ENCODE peak calls at places on chromosomes 6 and 20, in ten cellular contexts. One of them, this sample, is unnamed.

GRCh38 chr6:141403827-141404226 is 728.9 kb upstream of the GJE1 start:
- DNase-seq in T-helper 9 cell: no peak
- DNase-seq in HEK293T: no peak
- DNase-seq in Kasumi-1: no peak
- DNase-seq in ELF-1: no peak
- DNase-seq in dermis blood vessel endothelial cell: no peak
- DNase-seq in heart left ventricle: no peak
- DNase-seq in SK-N-SH: no peak
- DNase-seq in left ventricle myocardium superior: no peak
- DNase-seq in hippocampal formation: no peak
- DNase-seq in this sample: no peak

GRCh38 chr6:20092071-20092566 is 120.2 kb downstream of the MBOAT1 start:
- DNase-seq in T-helper 9 cell: no peak
- DNase-seq in HEK293T: peak; percentile 35
- DNase-seq in Kasumi-1: peak; percentile 74
- DNase-seq in ELF-1: peak; percentile 52
- DNase-seq in dermis blood vessel endothelial cell: peak; percentile 72
- DNase-seq in heart left ventricle: no peak
- DNase-seq in SK-N-SH: peak; percentile 36
- DNase-seq in left ventricle myocardium superior: no peak
- DNase-seq in hippocampal formation: no peak
- DNase-seq in this sample: peak; percentile 57

GRCh38 chr20:19973920-19974620 is 43.1 kb upstream of the NAA20 start:
- DNase-seq in T-helper 9 cell: no peak
- DNase-seq in HEK293T: no peak
- DNase-seq in Kasumi-1: peak; percentile 54
- DNase-seq in ELF-1: peak; percentile 43
- DNase-seq in dermis blood vessel endothelial cell: peak; percentile 17
- DNase-seq in heart left ventricle: peak; percentile 76
- DNase-seq in SK-N-SH: no peak
- DNase-seq in left ventricle myocardium superior: peak; percentile 78
- DNase-seq in hippocampal formation: peak; percentile 55
- DNase-seq in this sample: peak; percentile 17

GRCh38 chr6:2536451-2536850 is 214.3 kb downstream of the MYLK4 start:
- DNase-seq in T-helper 9 cell: no peak
- DNase-seq in HEK293T: no peak
- DNase-seq in Kasumi-1: no peak
- DNase-seq in ELF-1: no peak
- DNase-seq in dermis blood vessel endothelial cell: no peak
- DNase-seq in heart left ventricle: no peak
- DNase-seq in SK-N-SH: no peak
- DNase-seq in left ventricle myocardium superior: no peak
- DNase-seq in hippocampal formation: no peak
- DNase-seq in this sample: no peak

GRCh38 chr6:82057846-82058554 is 189.5 kb downstream of the IBTK start:
- DNase-seq in T-helper 9 cell: no peak
- DNase-seq in HEK293T: no peak
- DNase-seq in Kasumi-1: no peak
- DNase-seq in ELF-1: no peak
- DNase-seq in dermis blood vessel endothelial cell: peak; percentile 33
- DNase-seq in heart left ventricle: no peak
- DNase-seq in SK-N-SH: no peak
- DNase-seq in left ventricle myocardium superior: no peak
- DNase-seq in hippocampal formation: peak; percentile 15
- DNase-seq in this sample: no peak

GRCh38 chr6:166474721-166475565 is 92.2 kb upstream of the MPC1 start:
- DNase-seq in T-helper 9 cell: no peak
- DNase-seq in HEK293T: no peak
- DNase-seq in Kasumi-1: no peak
- DNase-seq in ELF-1: no peak
- DNase-seq in dermis blood vessel endothelial cell: no peak
- DNase-seq in heart left ventricle: no peak
- DNase-seq in SK-N-SH: no peak
- DNase-seq in left ventricle myocardium superior: no peak
- DNase-seq in hippocampal formation: no peak
- DNase-seq in this sample: no peak

GRCh38 chr20:4119854-4120209 is 104.5 kb upstream of the RNF24 start:
- DNase-seq in T-helper 9 cell: no peak
- DNase-seq in HEK293T: no peak
- DNase-seq in Kasumi-1: no peak
- DNase-seq in ELF-1: no peak
- DNase-seq in dermis blood vessel endothelial cell: peak; percentile 63
- DNase-seq in heart left ventricle: no peak
- DNase-seq in SK-N-SH: no peak
- DNase-seq in left ventricle myocardium superior: no peak
- DNase-seq in hippocampal formation: no peak
- DNase-seq in this sample: no peak

GRCh38 chr6:5442946-5443345 is 181.6 kb downstream of the FARS2 start:
- DNase-seq in T-helper 9 cell: no peak
- DNase-seq in HEK293T: no peak
- DNase-seq in Kasumi-1: no peak
- DNase-seq in ELF-1: no peak
- DNase-seq in dermis blood vessel endothelial cell: no peak
- DNase-seq in heart left ventricle: no peak
- DNase-seq in SK-N-SH: no peak
- DNase-seq in left ventricle myocardium superior: no peak
- DNase-seq in hippocampal formation: no peak
- DNase-seq in this sample: no peak

GRCh38 chr6:3490622-3490980 is 33.8 kb upstream of the SLC22A23 start:
- DNase-seq in T-helper 9 cell: no peak
- DNase-seq in HEK293T: no peak
- DNase-seq in Kasumi-1: no peak
- DNase-seq in ELF-1: no peak
- DNase-seq in dermis blood vessel endothelial cell: no peak
- DNase-seq in heart left ventricle: no peak
- DNase-seq in SK-N-SH: no peak
- DNase-seq in left ventricle myocardium superior: no peak
- DNase-seq in hippocampal formation: no peak
- DNase-seq in this sample: no peak

GRCh38 chr20:53157443-53158408 is 185.6 kb downstream of the TSHZ2 start:
- DNase-seq in T-helper 9 cell: peak; percentile 21
- DNase-seq in HEK293T: peak; percentile 57
- DNase-seq in Kasumi-1: peak; percentile 39
- DNase-seq in ELF-1: peak; percentile 83
- DNase-seq in dermis blood vessel endothelial cell: peak; percentile 59
- DNase-seq in heart left ventricle: no peak
- DNase-seq in SK-N-SH: no peak
- DNase-seq in left ventricle myocardium superior: peak; percentile 52
- DNase-seq in hippocampal formation: no peak
- DNase-seq in this sample: no peak

GRCh38 chr20:20368414-20369352 is 779 bp downstream of the INSM1 start:
- DNase-seq in T-helper 9 cell: no peak
- DNase-seq in HEK293T: peak; percentile 38
- DNase-seq in Kasumi-1: no peak
- DNase-seq in ELF-1: peak; percentile 24
- DNase-seq in dermis blood vessel endothelial cell: peak; percentile 14
- DNase-seq in heart left ventricle: no peak
- DNase-seq in SK-N-SH: peak; percentile 50
- DNase-seq in left ventricle myocardium superior: no peak
- DNase-seq in hippocampal formation: no peak
- DNase-seq in this sample: peak; percentile 60

GRCh38 chr6:154474636-154475428 is 35.7 kb downstream of the CNKSR3 start:
- DNase-seq in T-helper 9 cell: no peak
- DNase-seq in HEK293T: no peak
- DNase-seq in Kasumi-1: no peak
- DNase-seq in ELF-1: peak; percentile 67
- DNase-seq in dermis blood vessel endothelial cell: peak; percentile 88
- DNase-seq in heart left ventricle: no peak
- DNase-seq in SK-N-SH: no peak
- DNase-seq in left ventricle myocardium superior: no peak
- DNase-seq in hippocampal formation: no peak
- DNase-seq in this sample: no peak

GRCh38 chr6:17591292-17591691 is 8.8 kb upstream of the FAM8A1 start:
- DNase-seq in T-helper 9 cell: no peak
- DNase-seq in HEK293T: no peak
- DNase-seq in Kasumi-1: no peak
- DNase-seq in ELF-1: no peak
- DNase-seq in dermis blood vessel endothelial cell: no peak
- DNase-seq in heart left ventricle: no peak
- DNase-seq in SK-N-SH: no peak
- DNase-seq in left ventricle myocardium superior: no peak
- DNase-seq in hippocampal formation: no peak
- DNase-seq in this sample: no peak

GRCh38 chr20:59628171-59628570 is 23.8 kb downstream of the PHACTR3 start:
- DNase-seq in T-helper 9 cell: no peak
- DNase-seq in HEK293T: no peak
- DNase-seq in Kasumi-1: no peak
- DNase-seq in ELF-1: no peak
- DNase-seq in dermis blood vessel endothelial cell: no peak
- DNase-seq in heart left ventricle: no peak
- DNase-seq in SK-N-SH: no peak
- DNase-seq in left ventricle myocardium superior: no peak
- DNase-seq in hippocampal formation: peak; percentile 95
- DNase-seq in this sample: no peak

GRCh38 chr20:19692685-19693119 is 65.4 kb upstream of the RIN2 start:
- DNase-seq in T-helper 9 cell: peak; percentile 35
- DNase-seq in HEK293T: peak; percentile 67
- DNase-seq in Kasumi-1: peak; percentile 40
- DNase-seq in ELF-1: peak; percentile 69
- DNase-seq in dermis blood vessel endothelial cell: peak; percentile 68
- DNase-seq in heart left ventricle: peak; percentile 69
- DNase-seq in SK-N-SH: peak; percentile 58
- DNase-seq in left ventricle myocardium superior: peak; percentile 75
- DNase-seq in hippocampal formation: peak; percentile 23
- DNase-seq in this sample: peak; percentile 79

GRCh38 chr20:57248132-57248797 is 18.2 kb downstream of the BMP7 start:
- DNase-seq in T-helper 9 cell: no peak
- DNase-seq in HEK293T: no peak
- DNase-seq in Kasumi-1: no peak
- DNase-seq in ELF-1: no peak
- DNase-seq in dermis blood vessel endothelial cell: no peak
- DNase-seq in heart left ventricle: no peak
- DNase-seq in SK-N-SH: no peak
- DNase-seq in left ventricle myocardium superior: no peak
- DNase-seq in hippocampal formation: no peak
- DNase-seq in this sample: no peak

GRCh38 chr6:155187994-155188706 is 75.7 kb upstream of the CLDN20 start:
- DNase-seq in T-helper 9 cell: no peak
- DNase-seq in HEK293T: no peak
- DNase-seq in Kasumi-1: no peak
- DNase-seq in ELF-1: no peak
- DNase-seq in dermis blood vessel endothelial cell: peak; percentile 81
- DNase-seq in heart left ventricle: no peak
- DNase-seq in SK-N-SH: no peak
- DNase-seq in left ventricle myocardium superior: no peak
- DNase-seq in hippocampal formation: no peak
- DNase-seq in this sample: no peak

GRCh38 chr6:109853951-109854350 is 124.2 kb upstream of the GPR6 start:
- DNase-seq in T-helper 9 cell: no peak
- DNase-seq in HEK293T: no peak
- DNase-seq in Kasumi-1: no peak
- DNase-seq in ELF-1: no peak
- DNase-seq in dermis blood vessel endothelial cell: no peak
- DNase-seq in heart left ventricle: no peak
- DNase-seq in SK-N-SH: no peak
- DNase-seq in left ventricle myocardium superior: no peak
- DNase-seq in hippocampal formation: no peak
- DNase-seq in this sample: no peak

GRCh38 chr20:3797592-3798404 is 1.7 kb downstream of the CDC25B start:
- DNase-seq in T-helper 9 cell: no peak
- DNase-seq in HEK293T: no peak
- DNase-seq in Kasumi-1: no peak
- DNase-seq in ELF-1: no peak
- DNase-seq in dermis blood vessel endothelial cell: no peak
- DNase-seq in heart left ventricle: no peak
- DNase-seq in SK-N-SH: peak; percentile 11
- DNase-seq in left ventricle myocardium superior: peak; percentile 20
- DNase-seq in hippocampal formation: no peak
- DNase-seq in this sample: no peak

GRCh38 chr6:40350193-40350941 is 236.8 kb downstream of the LRFN2 start:
- DNase-seq in T-helper 9 cell: no peak
- DNase-seq in HEK293T: peak; percentile 0
- DNase-seq in Kasumi-1: no peak
- DNase-seq in ELF-1: no peak
- DNase-seq in dermis blood vessel endothelial cell: no peak
- DNase-seq in heart left ventricle: no peak
- DNase-seq in SK-N-SH: no peak
- DNase-seq in left ventricle myocardium superior: no peak
- DNase-seq in hippocampal formation: no peak
- DNase-seq in this sample: peak; percentile 1

GRCh38 chr20:58692579-58693225 is at the start of gene NPEPL1:
- DNase-seq in T-helper 9 cell: peak; percentile 57
- DNase-seq in HEK293T: no peak
- DNase-seq in Kasumi-1: peak; percentile 32
- DNase-seq in ELF-1: no peak
- DNase-seq in dermis blood vessel endothelial cell: peak; percentile 84
- DNase-seq in heart left ventricle: peak; percentile 88
- DNase-seq in SK-N-SH: no peak
- DNase-seq in left ventricle myocardium superior: peak; percentile 89
- DNase-seq in hippocampal formation: peak; percentile 20
- DNase-seq in this sample: peak; percentile 34

GRCh38 chr6:147005499-147005898 is 198.7 kb upstream of the STXBP5 start:
- DNase-seq in T-helper 9 cell: no peak
- DNase-seq in HEK293T: no peak
- DNase-seq in Kasumi-1: no peak
- DNase-seq in ELF-1: no peak
- DNase-seq in dermis blood vessel endothelial cell: no peak
- DNase-seq in heart left ventricle: no peak
- DNase-seq in SK-N-SH: no peak
- DNase-seq in left ventricle myocardium superior: no peak
- DNase-seq in hippocampal formation: no peak
- DNase-seq in this sample: no peak

GRCh38 chr6:157912326-157912725 is 69.3 kb upstream of the SYNJ2 start:
- DNase-seq in T-helper 9 cell: no peak
- DNase-seq in HEK293T: no peak
- DNase-seq in Kasumi-1: no peak
- DNase-seq in ELF-1: no peak
- DNase-seq in dermis blood vessel endothelial cell: peak; percentile 18
- DNase-seq in heart left ventricle: no peak
- DNase-seq in SK-N-SH: no peak
- DNase-seq in left ventricle myocardium superior: no peak
- DNase-seq in hippocampal formation: peak; percentile 46
- DNase-seq in this sample: no peak

GRCh38 chr20:59039233-59039632 is 3.4 kb downstream of the PRELID3B start:
- DNase-seq in T-helper 9 cell: no peak
- DNase-seq in HEK293T: no peak
- DNase-seq in Kasumi-1: no peak
- DNase-seq in ELF-1: no peak
- DNase-seq in dermis blood vessel endothelial cell: no peak
- DNase-seq in heart left ventricle: no peak
- DNase-seq in SK-N-SH: no peak
- DNase-seq in left ventricle myocardium superior: no peak
- DNase-seq in hippocampal formation: no peak
- DNase-seq in this sample: no peak

GRCh38 chr6:106360989-106361430 is 493 bp downstream of the CRYBG1 start:
- DNase-seq in T-helper 9 cell: peak; percentile 4
- DNase-seq in HEK293T: no peak
- DNase-seq in Kasumi-1: no peak
- DNase-seq in ELF-1: peak; percentile 53
- DNase-seq in dermis blood vessel endothelial cell: no peak
- DNase-seq in heart left ventricle: peak; percentile 61
- DNase-seq in SK-N-SH: peak; percentile 45
- DNase-seq in left ventricle myocardium superior: no peak
- DNase-seq in hippocampal formation: no peak
- DNase-seq in this sample: no peak

GRCh38 chr20:59428441-59429205 is 128.2 kb downstream of the EDN3 start:
- DNase-seq in T-helper 9 cell: no peak
- DNase-seq in HEK293T: no peak
- DNase-seq in Kasumi-1: no peak
- DNase-seq in ELF-1: peak; percentile 37
- DNase-seq in dermis blood vessel endothelial cell: no peak
- DNase-seq in heart left ventricle: no peak
- DNase-seq in SK-N-SH: no peak
- DNase-seq in left ventricle myocardium superior: no peak
- DNase-seq in hippocampal formation: no peak
- DNase-seq in this sample: no peak

GRCh38 chr6:40537446-40537845 is 49.7 kb downstream of the LRFN2 start:
- DNase-seq in T-helper 9 cell: no peak
- DNase-seq in HEK293T: no peak
- DNase-seq in Kasumi-1: no peak
- DNase-seq in ELF-1: no peak
- DNase-seq in dermis blood vessel endothelial cell: no peak
- DNase-seq in heart left ventricle: no peak
- DNase-seq in SK-N-SH: no peak
- DNase-seq in left ventricle myocardium superior: no peak
- DNase-seq in hippocampal formation: no peak
- DNase-seq in this sample: no peak

GRCh38 chr6:133837801-133838349 is 51.0 kb upstream of the TCF21 start:
- DNase-seq in T-helper 9 cell: peak; percentile 50
- DNase-seq in HEK293T: peak; percentile 85
- DNase-seq in Kasumi-1: peak; percentile 34
- DNase-seq in ELF-1: peak; percentile 95
- DNase-seq in dermis blood vessel endothelial cell: peak; percentile 62
- DNase-seq in heart left ventricle: peak; percentile 68
- DNase-seq in SK-N-SH: peak; percentile 49
- DNase-seq in left ventricle myocardium superior: peak; percentile 61
- DNase-seq in hippocampal formation: no peak
- DNase-seq in this sample: peak; percentile 39